ENCODE peak calls at places on chromosome 4, in six cellular contexts. One of them, this sample, is unnamed.

GRCh38 chr4:83152771-83153170 is 38.2 kb upstream of the PLAC8 start:
- DNase-seq in H1: no peak
- DNase-seq in mesendoderm: no peak
- DNase-seq in neuronal stem cell: no peak
- DNase-seq in H9: no peak
- DNase-seq in IMR-90: no peak
- DNase-seq in this sample: no peak

GRCh38 chr4:75547647-75548387 is 8.0 kb upstream of the ODAPH start:
- DNase-seq in H9: no peak
- DNase-seq in neuronal stem cell: no peak
- DNase-seq in mesendoderm: no peak
- DNase-seq in H1: no peak
- DNase-seq in IMR-90: peak
- DNase-seq in this sample: peak

GRCh38 chr4:156217236-156217635 is 263.6 kb upstream of the CTSO start:
- DNase-seq in IMR-90: no peak
- DNase-seq in H9: no peak
- DNase-seq in mesendoderm: no peak
- DNase-seq in neuronal stem cell: no peak
- DNase-seq in H1: no peak
- DNase-seq in this sample: no peak

GRCh38 chr4:111630705-111631104 is 514.5 kb upstream of the FAM241A start:
- DNase-seq in H1: no peak
- DNase-seq in neuronal stem cell: no peak
- DNase-seq in mesendoderm: peak
- DNase-seq in IMR-90: peak
- DNase-seq in H9: no peak
- DNase-seq in this sample: peak

GRCh38 chr4:53026233-53026632 is 164.1 kb downstream of the RASL11B start:
- DNase-seq in H1: no peak
- DNase-seq in IMR-90: peak
- DNase-seq in neuronal stem cell: no peak
- DNase-seq in mesendoderm: peak
- DNase-seq in H9: no peak
- DNase-seq in this sample: no peak

GRCh38 chr4:112153222-112153791 is 8.1 kb downstream of the FAM241A start:
- DNase-seq in H1: no peak
- DNase-seq in neuronal stem cell: no peak
- DNase-seq in IMR-90: no peak
- DNase-seq in mesendoderm: peak
- DNase-seq in H9: no peak
- DNase-seq in this sample: no peak

GRCh38 chr4:107183155-107183774 is 147.2 kb upstream of the DKK2 start:
- DNase-seq in IMR-90: peak
- DNase-seq in neuronal stem cell: peak
- DNase-seq in mesendoderm: peak
- DNase-seq in H9: no peak
- DNase-seq in H1: no peak
- DNase-seq in this sample: peak

GRCh38 chr4:176014583-176015108 is 51.0 kb upstream of the WDR17 start:
- DNase-seq in neuronal stem cell: no peak
- DNase-seq in mesendoderm: no peak
- DNase-seq in H1: no peak
- DNase-seq in IMR-90: no peak
- DNase-seq in H9: no peak
- DNase-seq in this sample: no peak

GRCh38 chr4:81040175-81040659 is 9.7 kb downstream of the BMP3 start:
- DNase-seq in H9: no peak
- DNase-seq in mesendoderm: peak
- DNase-seq in neuronal stem cell: no peak
- DNase-seq in H1: no peak
- DNase-seq in IMR-90: peak
- DNase-seq in this sample: peak

GRCh38 chr4:80831383-80832361 is 198.8 kb upstream of the BMP3 start:
- DNase-seq in H9: no peak
- DNase-seq in H1: no peak
- DNase-seq in mesendoderm: no peak
- DNase-seq in neuronal stem cell: no peak
- DNase-seq in IMR-90: peak
- DNase-seq in this sample: no peak

GRCh38 chr4:71932941-71933340 is 98.9 kb upstream of the NPFFR2 start:
- DNase-seq in H1: no peak
- DNase-seq in neuronal stem cell: no peak
- DNase-seq in H9: no peak
- DNase-seq in mesendoderm: no peak
- DNase-seq in IMR-90: no peak
- DNase-seq in this sample: no peak

GRCh38 chr4:153497091-153497531 is 31.0 kb downstream of the TMEM131L start:
- DNase-seq in H1: peak
- DNase-seq in mesendoderm: peak
- DNase-seq in H9: no peak
- DNase-seq in neuronal stem cell: no peak
- DNase-seq in IMR-90: peak
- DNase-seq in this sample: no peak

GRCh38 chr4:74884282-74884681 is 48.6 kb upstream of the PARM1 start:
- DNase-seq in neuronal stem cell: no peak
- DNase-seq in mesendoderm: no peak
- DNase-seq in IMR-90: no peak
- DNase-seq in H1: no peak
- DNase-seq in H9: no peak
- DNase-seq in this sample: peak

GRCh38 chr4:38154251-38154650 is 194.1 kb downstream of the PTTG2 start:
- DNase-seq in neuronal stem cell: no peak
- DNase-seq in H9: no peak
- DNase-seq in H1: no peak
- DNase-seq in mesendoderm: no peak
- DNase-seq in IMR-90: peak
- DNase-seq in this sample: no peak
- H2BK5ac ChIP-seq in neuronal stem cell: no peak
- H2BK5ac ChIP-seq in H9: no peak
- H2BK5ac ChIP-seq in H1: no peak
- H2BK5ac ChIP-seq in mesendoderm: no peak
- H2BK5ac ChIP-seq in IMR-90: no peak
- H2BK5ac ChIP-seq in this sample: no peak

GRCh38 chr4:181946902-181947301 is 296.3 kb upstream of the TENM3 start:
- DNase-seq in H9: no peak
- DNase-seq in neuronal stem cell: no peak
- DNase-seq in H1: no peak
- DNase-seq in mesendoderm: no peak
- DNase-seq in IMR-90: peak
- DNase-seq in this sample: peak
- H2BK120ac ChIP-seq in H9: no peak
- H2BK120ac ChIP-seq in neuronal stem cell: no peak
- H2BK120ac ChIP-seq in H1: no peak
- H2BK120ac ChIP-seq in mesendoderm: no peak
- H2BK120ac ChIP-seq in IMR-90: no peak
- H2BK120ac ChIP-seq in this sample: no peak

DNA sequence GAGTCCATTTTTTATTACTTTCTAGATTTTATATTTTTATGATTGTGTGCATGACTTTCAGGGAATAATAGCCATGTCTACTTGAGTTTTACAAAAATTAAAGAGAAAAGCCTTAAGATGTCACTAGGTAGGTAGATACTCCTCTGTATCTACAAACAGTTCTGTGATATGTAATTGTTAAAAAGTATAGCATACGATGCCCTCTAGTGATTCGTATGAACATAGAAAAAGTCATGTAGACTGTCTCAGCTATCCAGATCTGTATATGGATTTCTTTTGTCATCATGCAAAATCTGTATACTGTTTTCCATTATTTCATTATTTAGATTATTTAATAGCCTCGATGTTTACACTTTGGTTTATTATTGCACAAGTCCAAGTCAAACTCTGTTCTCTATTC is 856.6 kb downstream of the CENPC start:
- DNase-seq in IMR-90: peak
- DNase-seq in mesendoderm: no peak
- DNase-seq in neuronal stem cell: no peak
- DNase-seq in H9: no peak
- DNase-seq in H1: no peak
- DNase-seq in this sample: peak
- H3K27ac ChIP-seq in IMR-90: no peak
- H3K27ac ChIP-seq in mesendoderm: no peak
- H3K27ac ChIP-seq in neuronal stem cell: no peak
- H3K27ac ChIP-seq in H9: no peak
- H3K27ac ChIP-seq in H1: no peak
- H3K27ac ChIP-seq in this sample: no peak

GRCh38 chr4:59727745-59728144 is 1472.4 kb upstream of the ADGRL3 start:
- DNase-seq in H9: no peak
- DNase-seq in IMR-90: no peak
- DNase-seq in H1: no peak
- DNase-seq in neuronal stem cell: no peak
- DNase-seq in mesendoderm: no peak
- DNase-seq in this sample: no peak

GRCh38 chr4:59728496-59728895 is 1471.6 kb upstream of the ADGRL3 start:
- DNase-seq in mesendoderm: no peak
- DNase-seq in H9: no peak
- DNase-seq in neuronal stem cell: no peak
- DNase-seq in H1: no peak
- DNase-seq in IMR-90: no peak
- DNase-seq in this sample: peak

GRCh38 chr4:59729321-59729720 is 1470.8 kb upstream of the ADGRL3 start:
- DNase-seq in mesendoderm: no peak
- DNase-seq in H1: no peak
- DNase-seq in IMR-90: no peak
- DNase-seq in H9: no peak
- DNase-seq in neuronal stem cell: no peak
- DNase-seq in this sample: no peak
- H2BK5ac ChIP-seq in mesendoderm: no peak
- H2BK5ac ChIP-seq in H1: no peak
- H2BK5ac ChIP-seq in IMR-90: no peak
- H2BK5ac ChIP-seq in H9: no peak
- H2BK5ac ChIP-seq in neuronal stem cell: no peak
- H2BK5ac ChIP-seq in this sample: no peak

GRCh38 chr4:37827802-37828321 is 1.4 kb downstream of the PGM2 start:
- DNase-seq in mesendoderm: no peak
- DNase-seq in H1: no peak
- DNase-seq in IMR-90: no peak
- DNase-seq in H9: no peak
- DNase-seq in neuronal stem cell: peak
- DNase-seq in this sample: no peak

GRCh38 chr4:37825943-37826281 is 574 bp upstream of the PGM2 start:
- DNase-seq in H1: peak
- DNase-seq in H9: peak
- DNase-seq in mesendoderm: no peak
- DNase-seq in neuronal stem cell: peak
- DNase-seq in IMR-90: no peak
- DNase-seq in this sample: no peak

GRCh38 chr4:37828843-37829242 is 2.4 kb downstream of the PGM2 start:
- DNase-seq in H1: no peak
- DNase-seq in neuronal stem cell: no peak
- DNase-seq in H9: no peak
- DNase-seq in IMR-90: no peak
- DNase-seq in mesendoderm: no peak
- DNase-seq in this sample: no peak

GRCh38 chr4:37826282-37827029 is at the start of gene PGM2:
- DNase-seq in H9: peak
- DNase-seq in H1: peak
- DNase-seq in IMR-90: peak
- DNase-seq in neuronal stem cell: peak
- DNase-seq in mesendoderm: peak
- DNase-seq in this sample: peak

DNA sequence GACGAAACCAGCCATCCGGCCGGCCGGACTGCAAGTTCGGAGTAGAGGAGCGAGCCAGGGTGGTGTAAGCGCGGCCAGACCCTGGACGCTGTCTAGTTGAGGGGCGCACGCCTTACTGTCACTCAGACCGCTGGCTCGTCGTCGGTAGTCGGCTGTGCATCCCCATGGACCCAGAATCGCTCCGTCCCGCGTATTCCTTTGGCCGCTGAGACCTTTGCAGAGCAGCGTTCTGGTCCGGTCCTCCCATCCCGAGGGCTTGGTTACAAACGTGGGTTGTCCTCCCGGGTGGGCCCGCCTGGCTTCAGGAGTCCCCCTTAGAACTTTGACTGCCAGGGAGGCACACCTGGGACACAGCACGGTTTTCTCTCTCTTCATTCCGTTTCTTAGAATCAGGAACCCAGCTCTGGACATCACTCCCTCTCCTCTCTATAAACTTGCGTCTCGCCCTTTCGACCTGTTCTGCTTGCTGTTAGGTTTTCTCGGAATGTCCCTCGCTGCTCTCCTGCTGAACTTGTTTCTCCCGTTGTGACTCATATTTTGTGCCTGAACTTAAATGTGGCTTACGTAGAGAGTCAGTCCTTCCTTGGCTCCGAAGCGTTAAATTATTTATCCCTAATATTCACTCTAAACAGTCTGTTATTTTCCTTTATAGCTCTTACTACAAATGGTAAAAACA is 682 bp downstream of the PGM2 start:
- DNase-seq in IMR-90: peak
- DNase-seq in mesendoderm: peak
- DNase-seq in H9: no peak
- DNase-seq in H1: no peak
- DNase-seq in neuronal stem cell: no peak
- DNase-seq in this sample: peak
- H2BK120ac ChIP-seq in IMR-90: no peak
- H2BK120ac ChIP-seq in mesendoderm: no peak
- H2BK120ac ChIP-seq in H9: no peak
- H2BK120ac ChIP-seq in H1: no peak
- H2BK120ac ChIP-seq in neuronal stem cell: peak
- H2BK120ac ChIP-seq in this sample: no peak

GRCh38 chr4:39528056-39528465 is 822 bp upstream of the UGDH start:
- DNase-seq in H9: no peak
- DNase-seq in neuronal stem cell: no peak
- DNase-seq in mesendoderm: no peak
- DNase-seq in H1: no peak
- DNase-seq in IMR-90: peak
- DNase-seq in this sample: peak
- H3K27ac ChIP-seq in H9: no peak
- H3K27ac ChIP-seq in neuronal stem cell: peak
- H3K27ac ChIP-seq in mesendoderm: peak
- H3K27ac ChIP-seq in H1: peak
- H3K27ac ChIP-seq in IMR-90: peak
- H3K27ac ChIP-seq in this sample: peak

GRCh38 chr4:145482209-145483021 is 762 bp downstream of the SMAD1 start:
- DNase-seq in IMR-90: peak
- DNase-seq in H9: peak
- DNase-seq in neuronal stem cell: peak
- DNase-seq in mesendoderm: peak
- DNase-seq in H1: peak
- DNase-seq in this sample: peak
- H2BK5ac ChIP-seq in IMR-90: peak
- H2BK5ac ChIP-seq in H9: no peak
- H2BK5ac ChIP-seq in neuronal stem cell: peak
- H2BK5ac ChIP-seq in mesendoderm: peak
- H2BK5ac ChIP-seq in H1: peak
- H2BK5ac ChIP-seq in this sample: peak

This sample was measured in mesenchymal stem cell.